ENCODE peak calls at places on chromosome 9, in four cellular contexts. G is hepatocyte, F is astrocyte, B is PC-9. M is an unnamed sample.
A peak's percentile ranks its signal among the peaks of the same experiment; 100 is the strongest.

GRCh38 chr9:131707677-131708612 is 31.9 kb downstream of the RAPGEF1 start:
- DNase-seq in G (no peak), B (no peak), F (peak; percentile 79), M (no peak)

GRCh38 chr9:13351768-13352386 is 72.4 kb upstream of the MPDZ start:
- DNase-seq in G (peak; percentile 70), F (peak; percentile 49), B (no peak), M (no peak)

GRCh38 chr9:123609844-123610243 is 253.8 kb downstream of the CRB2 start:
- DNase-seq in F (no peak), B (no peak), G (no peak), M (no peak)

GRCh38 chr9:18606831-18607230 is 132.9 kb downstream of the ADAMTSL1 start:
- DNase-seq in G (no peak), F (peak; percentile 69), B (no peak), M (peak; percentile 26)

GRCh38 chr9:109414125-109414785 is 83.9 kb downstream of the PTPN3 start:
- DNase-seq in B (no peak), G (no peak), F (no peak), M (no peak)

GRCh38 chr9:105483618-105484017 is 35.8 kb downstream of the FSD1L start:
- DNase-seq in G (no peak), B (no peak), F (no peak), M (no peak)

GRCh38 chr9:69027355-69028097 is 8.0 kb upstream of the FXN start:
- DNase-seq in G (peak; percentile 76), B (peak; percentile 21), F (peak; percentile 16), M (no peak)

GRCh38 chr9:23774266-23774665 is 51.8 kb downstream of the ELAVL2 start:
- DNase-seq in G (no peak), B (no peak), F (peak; percentile 27), M (peak; percentile 25)

GRCh38 chr9:88814521-88815101 is 176.7 kb upstream of the S1PR3 start:
- DNase-seq in G (peak; percentile 58), F (peak; percentile 82), B (no peak), M (peak; percentile 77)

GRCh38 chr9:119938871-119939270 is 569.6 kb upstream of the BRINP1 start:
- DNase-seq in F (peak; percentile 40), B (no peak), G (no peak), M (peak; percentile 21)

GRCh38 chr9:18786936-18787658 is 245.9 kb downstream of the SAXO1 start:
- DNase-seq in G (peak; percentile 56), F (peak; percentile 61), B (no peak), M (no peak)

GRCh38 chr9:127418037-127418471 is 6.1 kb upstream of the ZNF79 start:
- DNase-seq in F (no peak), B (peak; percentile 34), G (no peak), M (no peak)

GRCh38 chr9:33614001-33614687 is 90.1 kb downstream of the ANKRD18B start:
- DNase-seq in B (no peak), F (no peak), G (no peak), M (no peak)

GRCh38 chr9:98607787-98608186 is 100.9 kb downstream of the GABBR2 start:
- DNase-seq in B (no peak), F (peak; percentile 88), G (no peak), M (no peak)

GRCh38 chr9:12014488-12014887 is 678.7 kb upstream of the TYRP1 start:
- DNase-seq in B (no peak), F (no peak), G (no peak), M (no peak)

GRCh38 chr9:125992557-125992956 is 245.4 kb downstream of the PBX3 start:
- DNase-seq in B (no peak), G (no peak), F (no peak), M (no peak)

GRCh38 chr9:72292184-72292787 is 72.7 kb downstream of the ZFAND5 start:
- DNase-seq in G (peak; percentile 60), F (peak; percentile 56), B (no peak), M (no peak)

GRCh38 chr9:134670851-134671281 is 29.3 kb downstream of the COL5A1 start:
- DNase-seq in G (no peak), B (no peak), F (peak; percentile 35), M (no peak)

GRCh38 chr9:129102791-129103594 is 7.6 kb downstream of the CRAT start:
- DNase-seq in G (peak; percentile 64), F (no peak), B (peak; percentile 77), M (no peak)

GRCh38 chr9:5557606-5558587 is 47.6 kb downstream of the PDCD1LG2 start:
- DNase-seq in G (no peak), B (no peak), F (peak; percentile 23), M (no peak)

GRCh38 chr9:5799314-5799713 is 33.6 kb downstream of the ERMP1 start:
- DNase-seq in G (peak; percentile 67), F (peak; percentile 23), B (peak; percentile 7), M (no peak)

GRCh38 chr9:114372971-114373591 is 14.7 kb downstream of the AKNA start:
- DNase-seq in G (no peak), B (no peak), F (no peak), M (no peak)

GRCh38 chr9:134592018-134592818 is 49.4 kb upstream of the COL5A1 start:
- DNase-seq in B (peak; percentile 52), F (peak; percentile 86), G (peak; percentile 62), M (peak; percentile 78)

GRCh38 chr9:26650325-26650724 is 242.3 kb downstream of the CAAP1 start:
- DNase-seq in F (no peak), B (no peak), G (no peak), M (no peak)
- H3K27me3 ChIP-seq in F (no peaks in the 10 kb centered on the region), B (no peaks in the 10 kb centered on the region), G (peaks cover 2% of the 10 kb centered on the region), M (no peaks in the 10 kb centered on the region)

DNA sequence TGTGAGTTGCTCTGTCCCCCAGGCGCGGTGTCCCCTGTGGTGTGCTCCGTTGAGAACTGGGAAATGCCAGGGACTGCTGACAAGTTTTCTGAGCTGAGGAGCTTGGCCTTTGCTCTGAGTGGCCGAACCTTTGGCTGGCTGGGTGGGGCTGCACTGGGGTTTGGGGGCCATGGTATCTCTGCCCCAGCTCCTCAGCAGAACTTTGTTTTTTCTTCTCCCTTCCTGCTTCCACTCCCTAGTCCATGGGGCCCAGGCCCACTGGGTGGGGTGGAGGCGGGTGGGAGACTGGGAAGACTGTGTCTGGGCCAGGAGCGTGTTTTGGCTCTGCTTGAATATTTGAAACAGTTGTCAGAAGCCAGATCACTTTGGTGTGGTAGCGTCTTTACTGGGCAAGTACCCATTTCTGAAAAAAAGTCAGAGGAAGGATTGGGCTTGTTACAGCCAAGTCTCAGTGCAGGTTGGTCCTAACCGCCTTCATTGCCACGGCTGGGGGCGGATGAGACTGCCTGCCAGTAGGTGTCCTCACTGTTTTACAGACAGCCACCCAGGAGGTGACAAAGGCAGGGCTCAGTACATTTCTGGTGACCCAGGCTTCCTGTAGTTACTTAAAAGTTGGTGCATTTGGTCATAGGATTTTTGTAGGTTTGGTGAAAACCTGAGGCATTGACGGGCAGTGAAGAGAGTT is 92.7 kb downstream of the DAB2IP start:
- DNase-seq in B (peak; percentile 67), G (peak; percentile 73), F (peak; percentile 35), M (no peak)
- H3K4me3 ChIP-seq in B (peak overlapping the region; percentile 42), G (no peak overlapping the region), F (peak overlapping the region; percentile 48), M (peak overlapping the region; percentile 57)

DNA sequence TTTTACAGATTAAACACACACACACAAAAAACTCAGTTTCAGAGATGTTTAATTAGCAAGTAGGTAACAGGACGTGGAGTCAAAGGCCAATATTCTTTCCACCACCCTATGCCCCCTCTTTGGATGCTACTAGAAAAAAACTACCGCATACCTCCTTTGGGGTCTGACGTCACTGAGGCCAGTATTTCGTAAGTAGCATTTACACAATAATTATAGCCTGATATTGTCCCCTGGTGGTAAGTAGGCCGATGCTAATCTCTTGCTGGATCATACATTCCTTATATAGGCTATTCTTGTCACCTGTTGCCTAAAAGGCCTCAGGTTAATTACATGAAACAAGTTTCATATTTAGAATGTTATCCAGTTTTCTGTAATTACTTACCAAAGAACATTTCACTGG is 21.0 kb upstream of the SMARCA2 start:
- DNase-seq in F (no peak), B (no peak), G (no peak), M (no peak)
- TF ChIP-seq CTCF in F (no peak), B (no peak), G (no peak), M (no peak)

GRCh38 chr9:25948182-25948581 is 269.9 kb upstream of the TUSC1 start:
- DNase-seq in G (no peak), B (no peak), F (no peak), M (no peak)
- H3K27me3 ChIP-seq in G (no peaks in the 10 kb centered on the region), B (no peaks in the 10 kb centered on the region), F (no peaks in the 10 kb centered on the region), M (no peaks in the 10 kb centered on the region)

DNA sequence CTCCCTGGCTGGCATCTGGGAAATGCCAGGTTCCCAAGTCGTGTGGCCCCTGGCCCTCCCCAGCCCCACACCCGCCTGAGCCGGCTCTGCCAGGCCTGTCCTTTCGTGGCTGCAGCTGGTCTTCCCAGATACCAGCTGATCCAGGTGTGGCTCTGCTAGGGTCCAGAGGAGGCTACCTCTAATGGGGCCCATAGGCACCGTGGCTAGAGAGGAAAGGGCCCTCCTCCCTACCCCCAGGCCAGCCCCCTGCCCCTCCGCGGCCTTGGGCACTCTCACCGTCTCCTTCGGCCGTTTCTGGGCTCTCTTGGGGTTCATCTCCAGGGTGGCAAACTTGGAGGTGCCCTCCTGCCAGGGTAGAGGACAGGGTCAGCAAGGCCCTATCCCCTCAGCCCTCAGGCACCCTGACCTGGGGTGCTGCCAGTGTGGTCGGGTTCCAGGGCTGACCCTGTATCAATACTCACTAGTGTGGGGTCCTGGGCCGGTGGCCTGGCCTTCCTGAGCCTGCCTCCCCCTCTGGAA is 17.0 kb downstream of the RALGDS start:
- DNase-seq in F (no peak), B (no peak), G (no peak), M (no peak)
- H3K4me3 ChIP-seq in F (no peak overlapping the region), B (no peak overlapping the region), G (no peak overlapping the region), M (no peak overlapping the region)

GRCh38 chr9:93130861-93131481 is 3.1 kb downstream of the NINJ1 start:
- DNase-seq in B (no peak), G (no peak), F (no peak), M (no peak)
- TF ChIP-seq CTCF in B (no peak), G (no peak), F (no peak), M (no peak)

DNA sequence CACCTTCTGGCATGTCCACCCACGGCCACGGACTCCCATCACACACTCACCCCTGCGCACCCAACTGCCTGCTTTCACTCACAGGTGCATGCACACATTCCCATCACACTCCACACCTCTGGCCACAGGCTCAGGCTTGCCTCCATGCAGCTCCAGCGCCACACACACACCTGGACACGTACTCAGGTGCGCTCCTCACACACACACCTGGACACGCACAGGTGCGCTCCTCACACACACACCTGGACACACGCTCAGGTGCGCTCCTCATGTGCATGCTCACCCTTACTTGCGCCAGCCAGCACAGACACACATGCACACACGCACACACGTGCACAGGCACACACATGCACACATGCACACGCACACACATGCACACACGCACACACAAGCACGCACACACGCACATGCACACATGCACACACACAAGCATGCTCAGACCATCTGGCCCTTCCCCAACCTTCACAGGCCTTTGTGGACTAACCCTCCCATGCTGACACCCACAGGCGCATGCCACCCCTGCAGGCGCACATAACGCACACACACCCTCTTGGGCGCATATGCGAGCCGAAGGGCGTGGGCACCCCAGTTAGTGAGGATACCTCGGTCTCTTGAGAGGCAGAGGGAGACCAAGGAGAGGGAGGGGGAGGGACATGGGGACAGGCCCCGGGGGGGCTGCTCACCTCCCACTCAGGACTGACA is 8.3 kb downstream of the GRIN1 start:
- DNase-seq in G (no peak), B (no peak), F (no peak), M (no peak)
- H3K27me3 ChIP-seq in G (peaks cover 12% of the 10 kb centered on the region), B (peaks cover 7% of the 10 kb centered on the region), F (peaks cover 7% of the 10 kb centered on the region), M (peaks cover 3% of the 10 kb centered on the region)